ENCODE peak calls at places on chromosomes 6 and 20, in four cellular contexts. L is ascending aorta, C is NB4, Q is body of pancreas. Z is an unnamed sample.

GRCh38 chr6:138989098-138989983 is 1.3 kb upstream of the REPS1 start:
- DNase-seq in L (no peak), Q (no peak), C (no peak), Z (no peak)

GRCh38 chr20:24194133-24194532 is 205.6 kb upstream of the GGTLC1 start:
- DNase-seq in Q (no peak), L (no peak), C (peak), Z (no peak)

GRCh38 chr6:2935566-2936291 is 32.6 kb upstream of the SERPINB9 start:
- DNase-seq in L (no peak), Q (no peak), C (no peak), Z (no peak)

GRCh38 chr6:114342826-114343781 is at the start of gene HS3ST5:
- DNase-seq in Q (peak), C (no peak), L (no peak), Z (peak)

GRCh38 chr20:14963262-14963663 is 625.9 kb upstream of the FLRT3 start:
- DNase-seq in C (no peak), Q (no peak), L (no peak), Z (no peak)

GRCh38 chr6:80959034-80959433 is 793.4 kb downstream of the TENT5A start:
- DNase-seq in C (no peak), Q (no peak), L (no peak), Z (no peak)

GRCh38 chr20:62441986-62442539 is 14.7 kb upstream of the RBBP8NL start:
- DNase-seq in Q (no peak), L (no peak), C (no peak), Z (no peak)

GRCh38 chr6:36024154-36024760 is at the start of gene SLC26A8:
- DNase-seq in Q (no peak), C (peak), L (no peak), Z (no peak)

GRCh38 chr20:57988828-57989227 is 239.6 kb downstream of the ANKRD60 start:
- DNase-seq in C (no peak), L (no peak), Q (no peak), Z (no peak)

GRCh38 chr6:16236009-16236501 is 2.3 kb upstream of the GMPR start:
- DNase-seq in C (no peak), Q (no peak), L (no peak), Z (no peak)

GRCh38 chr20:44800398-44801046 is 9.8 kb downstream of the RIMS4 start:
- DNase-seq in C (peak), Q (no peak), L (no peak), Z (no peak)
- TF ChIP-seq CTCF in C (peak), Q (no peak), L (no peak), Z (peak)

DNA sequence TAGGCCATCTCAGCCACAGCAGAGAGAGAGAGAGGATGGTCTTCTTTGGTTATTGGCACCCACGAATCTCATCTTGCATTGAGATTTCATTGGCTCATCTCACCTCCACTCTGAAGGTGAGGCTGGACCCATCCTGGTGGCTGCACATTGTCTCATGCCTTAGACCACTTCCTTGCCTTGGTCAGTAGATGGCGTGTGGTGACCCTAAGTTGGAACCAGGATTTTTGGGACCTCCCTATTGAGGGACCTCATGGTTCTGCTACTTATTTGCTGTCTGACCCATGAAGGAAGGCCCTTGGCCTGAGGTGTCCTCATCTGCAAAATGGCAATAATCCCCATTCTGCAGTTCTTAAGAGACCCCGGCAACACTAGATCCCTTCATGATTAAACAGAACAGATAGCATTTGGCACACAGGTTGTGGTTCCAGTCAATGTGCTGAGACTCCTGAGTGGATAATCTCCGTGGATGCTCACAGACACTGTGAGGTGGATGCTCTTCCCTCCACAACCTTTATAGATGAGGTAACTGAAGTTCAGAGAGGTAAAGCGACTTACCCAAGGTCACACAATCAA is 21.5 kb upstream of the AAR2 start:
- DNase-seq in Q (no peak), L (no peak), C (peak), Z (peak)
- TF ChIP-seq CTCF in Q (peak), L (peak), C (peak), Z (peak)

GRCh38 chr6:18386302-18386976 is 711 bp upstream of the RNF144B start:
- DNase-seq in Q (peak), C (no peak), L (no peak), Z (no peak)

GRCh38 chr6:18388942-18389341 is 1.8 kb downstream of the RNF144B start:
- DNase-seq in L (no peak), C (no peak), Q (no peak), Z (no peak)

GRCh38 chr6:18389479-18389878 is 2.3 kb downstream of the RNF144B start:
- DNase-seq in C (no peak), Q (no peak), L (no peak), Z (no peak)

GRCh38 chr6:18388252-18388651 is 1.1 kb downstream of the RNF144B start:
- DNase-seq in C (no peak), L (no peak), Q (no peak), Z (no peak)

DNA sequence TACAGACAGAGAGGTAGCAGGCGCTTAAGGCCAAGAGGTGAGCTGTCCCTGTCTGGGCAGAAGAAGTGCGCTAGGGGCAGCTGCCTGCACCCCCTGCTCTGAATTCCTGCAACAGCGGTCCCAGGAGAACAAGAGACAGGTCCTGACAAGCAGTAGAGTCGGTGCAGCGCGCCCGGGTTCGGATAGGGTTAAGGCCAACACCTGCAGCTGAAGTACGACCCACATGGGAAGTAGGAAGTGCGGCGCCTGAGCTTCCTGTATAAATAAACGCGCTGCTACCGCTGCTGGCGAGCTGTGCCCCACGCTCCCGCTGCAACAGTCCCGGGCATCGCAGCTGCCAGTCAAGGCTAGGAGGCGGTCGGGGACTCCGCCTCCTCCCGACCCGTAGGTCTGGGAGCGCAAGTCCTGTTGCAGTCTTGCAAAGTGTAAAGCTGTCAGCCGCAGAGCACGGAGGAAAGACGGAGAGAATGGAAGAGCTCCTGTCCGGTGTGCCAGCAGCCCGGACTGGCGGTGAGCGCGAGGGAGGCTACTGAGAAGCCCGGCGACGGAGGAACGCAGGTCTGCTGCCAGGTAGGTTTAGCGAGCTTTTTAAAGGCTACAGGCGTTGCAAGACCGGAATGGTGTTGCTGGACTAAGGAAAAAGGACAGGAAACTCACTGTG is at the start of gene RNF144B:
- DNase-seq in C (peak), Q (peak), L (peak), Z (peak)
- TF ChIP-seq CTCF in C (no peak), Q (peak), L (no peak), Z (no peak)

GRCh38 chr6:116764961-116765841 is at the start of gene FAM162B:
- DNase-seq in L (no peak), Q (peak), C (no peak), Z (peak)

GRCh38 chr6:116763048-116763447 is 2.5 kb downstream of the FAM162B start:
- DNase-seq in Q (no peak), C (no peak), L (no peak), Z (no peak)

GRCh38 chr6:116763871-116764270 is 1.6 kb downstream of the FAM162B start:
- DNase-seq in Q (no peak), C (no peak), L (no peak), Z (no peak)

GRCh38 chr6:116766506-116767176 is 1.1 kb upstream of the FAM162B start:
- DNase-seq in C (no peak), Q (no peak), L (no peak), Z (no peak)

GRCh38 chr6:116764557-116764960 is 960 bp downstream of the FAM162B start:
- DNase-seq in L (no peak), Q (no peak), C (no peak), Z (no peak)
- TF ChIP-seq CTCF in L (no peak), Q (no peak), C (no peak), Z (no peak)